ENCODE peak calls at places on chromosomes 5 and 9, in nine cellular contexts. E is choroid plexus epithelial cell; Y is HFF-Myc; K is NCI-H345; G is SHP77; I is activated CD8-positive, alpha-beta memory T cell treated with anti-CD3 and anti-CD28 coated beads for 48 hours; T is stimulated activated CD8-positive, alpha-beta memory T cell treated with anti-CD3 and anti-CD28 coated beads, Interleukin-15, amount 100 ng/mL, for 24 hours; L is kidney epithelial cell; Z is stimulated activated CD4-positive, alpha-beta T cell treated with anti-CD3 and anti-CD28 coated beads, Interleukin-4, amount 100 ng/mL, for 4 hours. W is an unnamed sample.

GRCh38 chr5:6729400-6730310 is 16.4 kb downstream of the TENT4A start:
- DNase-seq in K (peak; percentile 13), Y (no peak), T (no peak), E (no peak), G (no peak), L (no peak), I (no peak), Z (no peak), W (no peak)

GRCh38 chr5:94243612-94244011 is 374.8 kb downstream of the KIAA0825 start:
- DNase-seq in I (no peak), T (no peak), K (no peak), Z (no peak), Y (no peak), L (no peak), E (no peak), G (no peak), W (no peak)

GRCh38 chr9:100933656-100934055 is 94.9 kb upstream of the PLPPR1 start:
- DNase-seq in K (no peak), I (no peak), Z (no peak), T (no peak), G (no peak), L (peak; percentile 23), Y (no peak), E (peak; percentile 5), W (no peak)

GRCh38 chr5:43631182-43631910 is 28.4 kb downstream of the NNT start:
- DNase-seq in K (peak; percentile 45), Z (peak; percentile 8), Y (peak; percentile 88), L (peak; percentile 49), E (peak; percentile 91), I (no peak), G (peak; percentile 94), T (no peak), W (no peak)

GRCh38 chr5:69268899-69269298 is 34.2 kb downstream of the CDK7 start:
- DNase-seq in Y (no peak), K (no peak), L (no peak), I (no peak), T (no peak), E (no peak), Z (no peak), G (no peak), W (no peak)

GRCh38 chr5:176836811-176837706 is 26.7 kb downstream of the UNC5A start:
- DNase-seq in K (no peak), G (no peak), Z (no peak), I (no peak), E (no peak), L (no peak), T (no peak), Y (no peak), W (no peak)

GRCh38 chr5:179321206-179321987 is 23.9 kb downstream of the ADAMTS2 start:
- DNase-seq in I (no peak), Z (no peak), K (no peak), Y (no peak), L (no peak), E (no peak), T (no peak), G (no peak), W (no peak)

GRCh38 chr9:133833388-133834025 is 95.4 kb upstream of the SARDH start:
- DNase-seq in E (no peak), K (no peak), L (no peak), I (no peak), Z (no peak), Y (no peak), T (no peak), G (no peak), W (no peak)

GRCh38 chr5:175325681-175326080 is 118.3 kb downstream of the DRD1 start:
- DNase-seq in K (no peak), Y (no peak), L (peak; percentile 21), G (no peak), T (no peak), E (no peak), Z (no peak), I (no peak), W (no peak)

W was measured in stimulated activated effector memory CD8-positive, alpha-beta T cell treated with anti-CD3 and anti-CD28 coated beads, Interleukin-12 subunit alpha, Interleukin-12 subunit beta, amount 100 ng/mL, for 72 hours.